ENCODE peak calls at places on chromosome 2, in eight cellular contexts. One of them, this sample, is unnamed.

GRCh38 chr2:43345391-43345813 is 119.0 kb upstream of the ZFP36L2 start:
- DNase-seq in stimulated activated CD4-positive, alpha-beta T cell treated with anti-CD3 and anti-CD28 coated beads, Interleukin-15, amount 100 ng/mL, for 24 hours: no peak
- DNase-seq in iris pigment epithelial cell: peak; percentile 25
- DNase-seq in cardiac fibroblast: peak; percentile 43
- DNase-seq in NCI-H69: peak; percentile 22
- DNase-seq in HEK293T: peak; percentile 15
- DNase-seq in T-cell: no peak
- DNase-seq in activated CD4-positive, CD25-positive, alpha-beta regulatory T cell treated with anti-CD3 and anti-CD28 coated beads, Interleukin-2, amount 50 U/mL, for 72 hours: no peak
- DNase-seq in this sample: peak; percentile 9

GRCh38 chr2:60553496-60553991 is at the start of gene BCL11A:
- DNase-seq in T-cell: no peak
- DNase-seq in NCI-H69: peak; percentile 94
- DNase-seq in stimulated activated CD4-positive, alpha-beta T cell treated with anti-CD3 and anti-CD28 coated beads, Interleukin-15, amount 100 ng/mL, for 24 hours: no peak
- DNase-seq in activated CD4-positive, CD25-positive, alpha-beta regulatory T cell treated with anti-CD3 and anti-CD28 coated beads, Interleukin-2, amount 50 U/mL, for 72 hours: no peak
- DNase-seq in HEK293T: peak; percentile 25
- DNase-seq in iris pigment epithelial cell: peak; percentile 93
- DNase-seq in cardiac fibroblast: peak; percentile 86
- DNase-seq in this sample: peak; percentile 80

GRCh38 chr2:158484892-158485556 is 28.3 kb downstream of the PKP4 start:
- DNase-seq in cardiac fibroblast: no peak
- DNase-seq in iris pigment epithelial cell: no peak
- DNase-seq in HEK293T: no peak
- DNase-seq in T-cell: no peak
- DNase-seq in stimulated activated CD4-positive, alpha-beta T cell treated with anti-CD3 and anti-CD28 coated beads, Interleukin-15, amount 100 ng/mL, for 24 hours: no peak
- DNase-seq in activated CD4-positive, CD25-positive, alpha-beta regulatory T cell treated with anti-CD3 and anti-CD28 coated beads, Interleukin-2, amount 50 U/mL, for 72 hours: no peak
- DNase-seq in NCI-H69: no peak
- DNase-seq in this sample: no peak

GRCh38 chr2:10405441-10405840 is 42.7 kb downstream of the ODC1 start:
- DNase-seq in stimulated activated CD4-positive, alpha-beta T cell treated with anti-CD3 and anti-CD28 coated beads, Interleukin-15, amount 100 ng/mL, for 24 hours: no peak
- DNase-seq in NCI-H69: peak; percentile 86
- DNase-seq in iris pigment epithelial cell: peak; percentile 55
- DNase-seq in cardiac fibroblast: peak; percentile 95
- DNase-seq in activated CD4-positive, CD25-positive, alpha-beta regulatory T cell treated with anti-CD3 and anti-CD28 coated beads, Interleukin-2, amount 50 U/mL, for 72 hours: no peak
- DNase-seq in HEK293T: no peak
- DNase-seq in T-cell: no peak
- DNase-seq in this sample: no peak

GRCh38 chr2:216560695-216561370 is 62.2 kb downstream of the RPL37A start:
- DNase-seq in activated CD4-positive, CD25-positive, alpha-beta regulatory T cell treated with anti-CD3 and anti-CD28 coated beads, Interleukin-2, amount 50 U/mL, for 72 hours: no peak
- DNase-seq in NCI-H69: no peak
- DNase-seq in T-cell: no peak
- DNase-seq in cardiac fibroblast: peak; percentile 87
- DNase-seq in iris pigment epithelial cell: peak; percentile 92
- DNase-seq in HEK293T: no peak
- DNase-seq in stimulated activated CD4-positive, alpha-beta T cell treated with anti-CD3 and anti-CD28 coated beads, Interleukin-15, amount 100 ng/mL, for 24 hours: no peak
- DNase-seq in this sample: no peak

GRCh38 chr2:144011553-144011952 is 508.4 kb downstream of the ZEB2 start:
- DNase-seq in activated CD4-positive, CD25-positive, alpha-beta regulatory T cell treated with anti-CD3 and anti-CD28 coated beads, Interleukin-2, amount 50 U/mL, for 72 hours: no peak
- DNase-seq in T-cell: no peak
- DNase-seq in HEK293T: no peak
- DNase-seq in NCI-H69: peak; percentile 6
- DNase-seq in stimulated activated CD4-positive, alpha-beta T cell treated with anti-CD3 and anti-CD28 coated beads, Interleukin-15, amount 100 ng/mL, for 24 hours: no peak
- DNase-seq in iris pigment epithelial cell: no peak
- DNase-seq in cardiac fibroblast: no peak
- DNase-seq in this sample: no peak

GRCh38 chr2:230974096-230974913 is 21.6 kb upstream of the SPATA3 start:
- DNase-seq in cardiac fibroblast: peak; percentile 74
- DNase-seq in T-cell: peak; percentile 75
- DNase-seq in HEK293T: no peak
- DNase-seq in stimulated activated CD4-positive, alpha-beta T cell treated with anti-CD3 and anti-CD28 coated beads, Interleukin-15, amount 100 ng/mL, for 24 hours: peak; percentile 83
- DNase-seq in iris pigment epithelial cell: peak; percentile 91
- DNase-seq in activated CD4-positive, CD25-positive, alpha-beta regulatory T cell treated with anti-CD3 and anti-CD28 coated beads, Interleukin-2, amount 50 U/mL, for 72 hours: peak; percentile 76
- DNase-seq in NCI-H69: no peak
- DNase-seq in this sample: no peak

GRCh38 chr2:204680576-204680975 is 135.3 kb downstream of the PARD3B start:
- DNase-seq in NCI-H69: no peak
- DNase-seq in cardiac fibroblast: no peak
- DNase-seq in HEK293T: no peak
- DNase-seq in T-cell: no peak
- DNase-seq in iris pigment epithelial cell: peak; percentile 54
- DNase-seq in stimulated activated CD4-positive, alpha-beta T cell treated with anti-CD3 and anti-CD28 coated beads, Interleukin-15, amount 100 ng/mL, for 24 hours: no peak
- DNase-seq in activated CD4-positive, CD25-positive, alpha-beta regulatory T cell treated with anti-CD3 and anti-CD28 coated beads, Interleukin-2, amount 50 U/mL, for 72 hours: no peak
- DNase-seq in this sample: no peak

GRCh38 chr2:38215993-38216392 is 140.0 kb upstream of the CYP1B1 start:
- DNase-seq in cardiac fibroblast: peak; percentile 70
- DNase-seq in iris pigment epithelial cell: peak; percentile 65
- DNase-seq in HEK293T: no peak
- DNase-seq in activated CD4-positive, CD25-positive, alpha-beta regulatory T cell treated with anti-CD3 and anti-CD28 coated beads, Interleukin-2, amount 50 U/mL, for 72 hours: no peak
- DNase-seq in stimulated activated CD4-positive, alpha-beta T cell treated with anti-CD3 and anti-CD28 coated beads, Interleukin-15, amount 100 ng/mL, for 24 hours: no peak
- DNase-seq in T-cell: no peak
- DNase-seq in NCI-H69: no peak
- DNase-seq in this sample: no peak

GRCh38 chr2:85906748-85907147 is 18.0 kb upstream of the ST3GAL5 start:
- DNase-seq in iris pigment epithelial cell: no peak
- DNase-seq in NCI-H69: no peak
- DNase-seq in cardiac fibroblast: no peak
- DNase-seq in HEK293T: no peak
- DNase-seq in stimulated activated CD4-positive, alpha-beta T cell treated with anti-CD3 and anti-CD28 coated beads, Interleukin-15, amount 100 ng/mL, for 24 hours: no peak
- DNase-seq in activated CD4-positive, CD25-positive, alpha-beta regulatory T cell treated with anti-CD3 and anti-CD28 coated beads, Interleukin-2, amount 50 U/mL, for 72 hours: no peak
- DNase-seq in T-cell: no peak
- DNase-seq in this sample: no peak

GRCh38 chr2:49044680-49045079 is 109.6 kb downstream of the FSHR start:
- DNase-seq in HEK293T: no peak
- DNase-seq in NCI-H69: no peak
- DNase-seq in T-cell: no peak
- DNase-seq in activated CD4-positive, CD25-positive, alpha-beta regulatory T cell treated with anti-CD3 and anti-CD28 coated beads, Interleukin-2, amount 50 U/mL, for 72 hours: no peak
- DNase-seq in cardiac fibroblast: peak; percentile 1
- DNase-seq in stimulated activated CD4-positive, alpha-beta T cell treated with anti-CD3 and anti-CD28 coated beads, Interleukin-15, amount 100 ng/mL, for 24 hours: no peak
- DNase-seq in iris pigment epithelial cell: no peak
- DNase-seq in this sample: peak; percentile 24

GRCh38 chr2:79876430-79876829 is 363.6 kb downstream of the CTNNA2 start:
- DNase-seq in stimulated activated CD4-positive, alpha-beta T cell treated with anti-CD3 and anti-CD28 coated beads, Interleukin-15, amount 100 ng/mL, for 24 hours: no peak
- DNase-seq in HEK293T: peak; percentile 38
- DNase-seq in NCI-H69: peak; percentile 56
- DNase-seq in cardiac fibroblast: no peak
- DNase-seq in T-cell: no peak
- DNase-seq in iris pigment epithelial cell: peak; percentile 4
- DNase-seq in activated CD4-positive, CD25-positive, alpha-beta regulatory T cell treated with anti-CD3 and anti-CD28 coated beads, Interleukin-2, amount 50 U/mL, for 72 hours: no peak
- DNase-seq in this sample: peak; percentile 4

GRCh38 chr2:189657867-189658266 is 3.4 kb upstream of the ASNSD1 start:
- DNase-seq in HEK293T: no peak
- DNase-seq in cardiac fibroblast: peak; percentile 98
- DNase-seq in activated CD4-positive, CD25-positive, alpha-beta regulatory T cell treated with anti-CD3 and anti-CD28 coated beads, Interleukin-2, amount 50 U/mL, for 72 hours: no peak
- DNase-seq in iris pigment epithelial cell: peak; percentile 96
- DNase-seq in stimulated activated CD4-positive, alpha-beta T cell treated with anti-CD3 and anti-CD28 coated beads, Interleukin-15, amount 100 ng/mL, for 24 hours: peak; percentile 54
- DNase-seq in T-cell: peak; percentile 47
- DNase-seq in NCI-H69: no peak
- DNase-seq in this sample: no peak

GRCh38 chr2:240569523-240569997 is 1.3 kb downstream of the RNPEPL1 start:
- DNase-seq in NCI-H69: no peak
- DNase-seq in iris pigment epithelial cell: no peak
- DNase-seq in HEK293T: no peak
- DNase-seq in stimulated activated CD4-positive, alpha-beta T cell treated with anti-CD3 and anti-CD28 coated beads, Interleukin-15, amount 100 ng/mL, for 24 hours: peak; percentile 3
- DNase-seq in activated CD4-positive, CD25-positive, alpha-beta regulatory T cell treated with anti-CD3 and anti-CD28 coated beads, Interleukin-2, amount 50 U/mL, for 72 hours: no peak
- DNase-seq in T-cell: no peak
- DNase-seq in cardiac fibroblast: no peak
- DNase-seq in this sample: no peak

GRCh38 chr2:230908595-230909191 is 16.3 kb downstream of the GPR55 start:
- DNase-seq in T-cell: no peak
- DNase-seq in activated CD4-positive, CD25-positive, alpha-beta regulatory T cell treated with anti-CD3 and anti-CD28 coated beads, Interleukin-2, amount 50 U/mL, for 72 hours: peak; percentile 45
- DNase-seq in stimulated activated CD4-positive, alpha-beta T cell treated with anti-CD3 and anti-CD28 coated beads, Interleukin-15, amount 100 ng/mL, for 24 hours: peak; percentile 84
- DNase-seq in HEK293T: no peak
- DNase-seq in iris pigment epithelial cell: peak; percentile 85
- DNase-seq in cardiac fibroblast: peak; percentile 57
- DNase-seq in NCI-H69: peak; percentile 80
- DNase-seq in this sample: no peak

GRCh38 chr2:8644605-8645175 is 37.2 kb upstream of the ID2 start:
- DNase-seq in stimulated activated CD4-positive, alpha-beta T cell treated with anti-CD3 and anti-CD28 coated beads, Interleukin-15, amount 100 ng/mL, for 24 hours: no peak
- DNase-seq in cardiac fibroblast: peak; percentile 46
- DNase-seq in iris pigment epithelial cell: peak; percentile 28
- DNase-seq in T-cell: no peak
- DNase-seq in activated CD4-positive, CD25-positive, alpha-beta regulatory T cell treated with anti-CD3 and anti-CD28 coated beads, Interleukin-2, amount 50 U/mL, for 72 hours: no peak
- DNase-seq in NCI-H69: no peak
- DNase-seq in HEK293T: no peak
- DNase-seq in this sample: no peak

GRCh38 chr2:65999103-65999502 is 435.8 kb upstream of the MEIS1 start:
- DNase-seq in HEK293T: no peak
- DNase-seq in cardiac fibroblast: no peak
- DNase-seq in stimulated activated CD4-positive, alpha-beta T cell treated with anti-CD3 and anti-CD28 coated beads, Interleukin-15, amount 100 ng/mL, for 24 hours: no peak
- DNase-seq in T-cell: no peak
- DNase-seq in iris pigment epithelial cell: no peak
- DNase-seq in activated CD4-positive, CD25-positive, alpha-beta regulatory T cell treated with anti-CD3 and anti-CD28 coated beads, Interleukin-2, amount 50 U/mL, for 72 hours: no peak
- DNase-seq in NCI-H69: peak; percentile 18
- DNase-seq in this sample: peak; percentile 19

GRCh38 chr2:20093263-20094141 is 42.1 kb upstream of the LAPTM4A start:
- DNase-seq in T-cell: no peak
- DNase-seq in activated CD4-positive, CD25-positive, alpha-beta regulatory T cell treated with anti-CD3 and anti-CD28 coated beads, Interleukin-2, amount 50 U/mL, for 72 hours: no peak
- DNase-seq in iris pigment epithelial cell: peak; percentile 81
- DNase-seq in cardiac fibroblast: peak; percentile 90
- DNase-seq in NCI-H69: peak; percentile 63
- DNase-seq in stimulated activated CD4-positive, alpha-beta T cell treated with anti-CD3 and anti-CD28 coated beads, Interleukin-15, amount 100 ng/mL, for 24 hours: no peak
- DNase-seq in HEK293T: peak; percentile 66
- DNase-seq in this sample: peak; percentile 72

GRCh38 chr2:216285641-216286156 is 86.6 kb downstream of the MARCHF4 start:
- DNase-seq in cardiac fibroblast: no peak
- DNase-seq in stimulated activated CD4-positive, alpha-beta T cell treated with anti-CD3 and anti-CD28 coated beads, Interleukin-15, amount 100 ng/mL, for 24 hours: no peak
- DNase-seq in activated CD4-positive, CD25-positive, alpha-beta regulatory T cell treated with anti-CD3 and anti-CD28 coated beads, Interleukin-2, amount 50 U/mL, for 72 hours: no peak
- DNase-seq in T-cell: no peak
- DNase-seq in NCI-H69: peak; percentile 55
- DNase-seq in iris pigment epithelial cell: no peak
- DNase-seq in HEK293T: no peak
- DNase-seq in this sample: no peak

GRCh38 chr2:45458909-45459563 is 152.0 kb downstream of the SRBD1 start:
- DNase-seq in cardiac fibroblast: peak; percentile 76
- DNase-seq in stimulated activated CD4-positive, alpha-beta T cell treated with anti-CD3 and anti-CD28 coated beads, Interleukin-15, amount 100 ng/mL, for 24 hours: no peak
- DNase-seq in activated CD4-positive, CD25-positive, alpha-beta regulatory T cell treated with anti-CD3 and anti-CD28 coated beads, Interleukin-2, amount 50 U/mL, for 72 hours: no peak
- DNase-seq in NCI-H69: peak; percentile 47
- DNase-seq in HEK293T: no peak
- DNase-seq in iris pigment epithelial cell: peak; percentile 73
- DNase-seq in T-cell: no peak
- DNase-seq in this sample: peak; percentile 12

GRCh38 chr2:86372641-86373502 is 35.4 kb upstream of the REEP1 start:
- DNase-seq in activated CD4-positive, CD25-positive, alpha-beta regulatory T cell treated with anti-CD3 and anti-CD28 coated beads, Interleukin-2, amount 50 U/mL, for 72 hours: no peak
- DNase-seq in cardiac fibroblast: peak; percentile 58
- DNase-seq in T-cell: no peak
- DNase-seq in stimulated activated CD4-positive, alpha-beta T cell treated with anti-CD3 and anti-CD28 coated beads, Interleukin-15, amount 100 ng/mL, for 24 hours: no peak
- DNase-seq in NCI-H69: peak; percentile 49
- DNase-seq in HEK293T: peak; percentile 59
- DNase-seq in iris pigment epithelial cell: peak; percentile 50
- DNase-seq in this sample: peak; percentile 69

GRCh38 chr2:202037086-202037485 is 3.4 kb downstream of the FZD7 start:
- DNase-seq in stimulated activated CD4-positive, alpha-beta T cell treated with anti-CD3 and anti-CD28 coated beads, Interleukin-15, amount 100 ng/mL, for 24 hours: no peak
- DNase-seq in iris pigment epithelial cell: peak; percentile 18
- DNase-seq in cardiac fibroblast: no peak
- DNase-seq in HEK293T: no peak
- DNase-seq in activated CD4-positive, CD25-positive, alpha-beta regulatory T cell treated with anti-CD3 and anti-CD28 coated beads, Interleukin-2, amount 50 U/mL, for 72 hours: no peak
- DNase-seq in NCI-H69: no peak
- DNase-seq in T-cell: no peak
- DNase-seq in this sample: no peak

GRCh38 chr2:71071681-71072398 is 3.4 kb downstream of the NAGK start:
- DNase-seq in cardiac fibroblast: no peak
- DNase-seq in stimulated activated CD4-positive, alpha-beta T cell treated with anti-CD3 and anti-CD28 coated beads, Interleukin-15, amount 100 ng/mL, for 24 hours: peak; percentile 69
- DNase-seq in NCI-H69: no peak
- DNase-seq in HEK293T: no peak
- DNase-seq in T-cell: peak; percentile 70
- DNase-seq in activated CD4-positive, CD25-positive, alpha-beta regulatory T cell treated with anti-CD3 and anti-CD28 coated beads, Interleukin-2, amount 50 U/mL, for 72 hours: peak; percentile 57
- DNase-seq in iris pigment epithelial cell: no peak
- DNase-seq in this sample: no peak

GRCh38 chr2:125870746-125871145 is 785.2 kb upstream of the GYPC start:
- DNase-seq in T-cell: no peak
- DNase-seq in activated CD4-positive, CD25-positive, alpha-beta regulatory T cell treated with anti-CD3 and anti-CD28 coated beads, Interleukin-2, amount 50 U/mL, for 72 hours: no peak
- DNase-seq in NCI-H69: no peak
- DNase-seq in HEK293T: no peak
- DNase-seq in stimulated activated CD4-positive, alpha-beta T cell treated with anti-CD3 and anti-CD28 coated beads, Interleukin-15, amount 100 ng/mL, for 24 hours: no peak
- DNase-seq in iris pigment epithelial cell: no peak
- DNase-seq in cardiac fibroblast: no peak
- DNase-seq in this sample: no peak

GRCh38 chr2:106142683-106143082 is 51.4 kb downstream of the UXS1 start:
- DNase-seq in cardiac fibroblast: no peak
- DNase-seq in activated CD4-positive, CD25-positive, alpha-beta regulatory T cell treated with anti-CD3 and anti-CD28 coated beads, Interleukin-2, amount 50 U/mL, for 72 hours: no peak
- DNase-seq in stimulated activated CD4-positive, alpha-beta T cell treated with anti-CD3 and anti-CD28 coated beads, Interleukin-15, amount 100 ng/mL, for 24 hours: peak; percentile 33
- DNase-seq in iris pigment epithelial cell: no peak
- DNase-seq in T-cell: no peak
- DNase-seq in HEK293T: no peak
- DNase-seq in NCI-H69: no peak
- DNase-seq in this sample: no peak

GRCh38 chr2:174951746-174952145 is 53.4 kb downstream of the CHN1 start:
- DNase-seq in T-cell: no peak
- DNase-seq in activated CD4-positive, CD25-positive, alpha-beta regulatory T cell treated with anti-CD3 and anti-CD28 coated beads, Interleukin-2, amount 50 U/mL, for 72 hours: no peak
- DNase-seq in NCI-H69: peak; percentile 23
- DNase-seq in stimulated activated CD4-positive, alpha-beta T cell treated with anti-CD3 and anti-CD28 coated beads, Interleukin-15, amount 100 ng/mL, for 24 hours: no peak
- DNase-seq in iris pigment epithelial cell: peak; percentile 90
- DNase-seq in HEK293T: no peak
- DNase-seq in cardiac fibroblast: peak; percentile 15
- DNase-seq in this sample: peak; percentile 6

GRCh38 chr2:9708683-9709538 is 78.1 kb upstream of the YWHAQ start:
- DNase-seq in stimulated activated CD4-positive, alpha-beta T cell treated with anti-CD3 and anti-CD28 coated beads, Interleukin-15, amount 100 ng/mL, for 24 hours: peak; percentile 69
- DNase-seq in T-cell: no peak
- DNase-seq in NCI-H69: no peak
- DNase-seq in activated CD4-positive, CD25-positive, alpha-beta regulatory T cell treated with anti-CD3 and anti-CD28 coated beads, Interleukin-2, amount 50 U/mL, for 72 hours: no peak
- DNase-seq in cardiac fibroblast: no peak
- DNase-seq in iris pigment epithelial cell: peak; percentile 15
- DNase-seq in HEK293T: no peak
- DNase-seq in this sample: peak; percentile 19

GRCh38 chr2:16140771-16141640 is 200.7 kb downstream of the MYCN start:
- DNase-seq in cardiac fibroblast: no peak
- DNase-seq in activated CD4-positive, CD25-positive, alpha-beta regulatory T cell treated with anti-CD3 and anti-CD28 coated beads, Interleukin-2, amount 50 U/mL, for 72 hours: no peak
- DNase-seq in HEK293T: no peak
- DNase-seq in iris pigment epithelial cell: no peak
- DNase-seq in NCI-H69: no peak
- DNase-seq in T-cell: peak; percentile 27
- DNase-seq in stimulated activated CD4-positive, alpha-beta T cell treated with anti-CD3 and anti-CD28 coated beads, Interleukin-15, amount 100 ng/mL, for 24 hours: no peak
- DNase-seq in this sample: no peak

GRCh38 chr2:206611736-206612135 is 30.6 kb upstream of the FAM237A start:
- DNase-seq in HEK293T: no peak
- DNase-seq in T-cell: no peak
- DNase-seq in activated CD4-positive, CD25-positive, alpha-beta regulatory T cell treated with anti-CD3 and anti-CD28 coated beads, Interleukin-2, amount 50 U/mL, for 72 hours: no peak
- DNase-seq in NCI-H69: no peak
- DNase-seq in stimulated activated CD4-positive, alpha-beta T cell treated with anti-CD3 and anti-CD28 coated beads, Interleukin-15, amount 100 ng/mL, for 24 hours: no peak
- DNase-seq in iris pigment epithelial cell: peak; percentile 9
- DNase-seq in cardiac fibroblast: no peak
- DNase-seq in this sample: no peak

GRCh38 chr2:134897932-134898331 is 20.7 kb upstream of the CCNT2 start:
- DNase-seq in activated CD4-positive, CD25-positive, alpha-beta regulatory T cell treated with anti-CD3 and anti-CD28 coated beads, Interleukin-2, amount 50 U/mL, for 72 hours: no peak
- DNase-seq in stimulated activated CD4-positive, alpha-beta T cell treated with anti-CD3 and anti-CD28 coated beads, Interleukin-15, amount 100 ng/mL, for 24 hours: no peak
- DNase-seq in iris pigment epithelial cell: peak; percentile 21
- DNase-seq in HEK293T: no peak
- DNase-seq in T-cell: no peak
- DNase-seq in NCI-H69: peak; percentile 18
- DNase-seq in cardiac fibroblast: peak; percentile 26
- DNase-seq in this sample: peak; percentile 9